ENCODE peak calls at places on chromosomes 4 and X, in five cellular contexts. N is MM.1S, W is suprapubic skin, K is OCI-LY7, U is GM20000. Y is an unnamed sample.

GRCh38 chr4:2937146-2937857 is 25.9 kb downstream of the NOP14 start:
- DNase-seq in N (no peak), K (no peak), U (no peak), W (peak), Y (no peak)

GRCh38 chrX:105190252-105190853 is 30.1 kb downstream of the TEX13A start:
- DNase-seq in N (peak), K (peak), W (no peak), U (peak), Y (peak)

GRCh38 chr4:71009796-71010588 is 16.5 kb downstream of the DCK start:
- DNase-seq in U (peak), W (no peak), K (peak), N (peak), Y (peak)

GRCh38 chr4:140726776-140727500 is 29.2 kb downstream of the TBC1D9 start:
- DNase-seq in W (no peak), U (no peak), N (no peak), K (no peak), Y (no peak)

GRCh38 chrX:38726596-38726995 is 74.7 kb upstream of the MID1IP1 start:
- DNase-seq in W (no peak), K (no peak), U (no peak), N (no peak), Y (no peak)

GRCh38 chrX:47059142-47059874 is 18.9 kb upstream of the RGN start:
- DNase-seq in W (no peak), N (no peak), U (no peak), K (no peak), Y (no peak)

GRCh38 chrX:119638725-119639471 is 32.7 kb upstream of the NKRF start:
- DNase-seq in U (peak), N (no peak), K (no peak), W (no peak), Y (peak)

GRCh38 chrX:109931677-109932076 is 71.2 kb upstream of the TMEM164 start:
- DNase-seq in N (no peak), K (no peak), U (no peak), W (no peak), Y (no peak)

GRCh38 chr4:12409507-12410190 is 981.0 kb upstream of the HS3ST1 start:
- DNase-seq in K (no peak), N (peak), U (no peak), W (no peak), Y (no peak)
- TF ChIP-seq CTCF in K (no peak), N (peak), U (no peak), W (no peak), Y (no peak)

DNA sequence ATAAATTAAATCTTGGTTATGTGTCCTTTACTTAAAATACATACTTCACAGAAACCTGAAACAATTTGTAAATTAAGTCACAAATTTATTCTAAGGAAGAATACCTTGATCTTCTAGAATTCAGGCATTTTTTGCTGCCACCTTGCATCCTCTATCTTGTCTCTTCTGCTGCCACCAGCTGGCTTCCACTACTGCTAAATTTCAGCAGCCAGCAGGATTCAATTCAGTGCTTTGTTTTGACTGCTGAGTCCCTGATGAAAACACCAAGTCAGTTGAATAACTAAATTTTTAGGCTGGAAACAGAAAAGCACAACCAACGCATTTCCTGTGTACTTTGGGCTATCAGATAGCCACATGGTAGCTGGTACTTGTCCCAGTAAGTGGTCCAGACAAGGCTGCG is 2.4 kb upstream of the MBTPS2 start:
- DNase-seq in U (no peak), K (no peak), N (no peak), W (no peak), Y (no peak)
- TF ChIP-seq CTCF in U (no peak), K (no peak), N (no peak), W (no peak), Y (no peak)

DNA sequence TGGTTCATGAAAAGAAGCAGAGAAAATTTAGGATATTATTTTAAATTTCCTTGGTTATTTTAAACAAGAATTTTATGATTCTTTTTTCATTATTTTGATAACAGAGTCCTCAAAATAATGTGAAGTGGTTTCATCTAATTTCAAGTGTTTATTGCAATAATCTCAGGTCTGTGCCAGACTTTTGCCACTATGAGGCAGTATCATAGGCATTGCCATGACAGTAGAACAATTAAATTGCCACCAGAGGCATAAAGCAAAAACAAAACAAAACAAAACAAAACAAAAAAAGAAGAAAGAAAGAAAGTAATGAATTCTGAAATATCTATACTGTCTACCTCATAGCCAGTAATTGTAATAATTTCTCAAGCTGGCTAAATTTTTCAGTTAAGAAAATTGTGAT is 739.2 kb downstream of the KCTD8 start:
- DNase-seq in W (no peak), K (no peak), N (no peak), U (no peak), Y (no peak)
- TF ChIP-seq CTCF in W (no peak), K (peak), N (peak), U (no peak), Y (no peak)

GRCh38 chr4:5051210-5051691 is at the start of gene STK32B:
- DNase-seq in W (peak), N (peak), K (no peak), U (peak), Y (peak)

GRCh38 chr4:5051692-5052423 is 578 bp downstream of the STK32B start:
- DNase-seq in W (no peak), U (no peak), N (no peak), K (no peak), Y (peak)

GRCh38 chr4:5048721-5049120 is 2.6 kb upstream of the STK32B start:
- DNase-seq in W (no peak), U (no peak), N (no peak), K (no peak), Y (no peak)

GRCh38 chr4:5052424-5052702 is 1.1 kb downstream of the STK32B start:
- DNase-seq in W (no peak), U (no peak), K (no peak), N (no peak), Y (no peak)

GRCh38 chr4:5050520-5050955 is 742 bp upstream of the STK32B start:
- DNase-seq in W (peak), K (peak), N (peak), U (peak), Y (peak)
- TF ChIP-seq CTCF in W (peak), K (peak), N (peak), U (peak), Y (peak)

DNA sequence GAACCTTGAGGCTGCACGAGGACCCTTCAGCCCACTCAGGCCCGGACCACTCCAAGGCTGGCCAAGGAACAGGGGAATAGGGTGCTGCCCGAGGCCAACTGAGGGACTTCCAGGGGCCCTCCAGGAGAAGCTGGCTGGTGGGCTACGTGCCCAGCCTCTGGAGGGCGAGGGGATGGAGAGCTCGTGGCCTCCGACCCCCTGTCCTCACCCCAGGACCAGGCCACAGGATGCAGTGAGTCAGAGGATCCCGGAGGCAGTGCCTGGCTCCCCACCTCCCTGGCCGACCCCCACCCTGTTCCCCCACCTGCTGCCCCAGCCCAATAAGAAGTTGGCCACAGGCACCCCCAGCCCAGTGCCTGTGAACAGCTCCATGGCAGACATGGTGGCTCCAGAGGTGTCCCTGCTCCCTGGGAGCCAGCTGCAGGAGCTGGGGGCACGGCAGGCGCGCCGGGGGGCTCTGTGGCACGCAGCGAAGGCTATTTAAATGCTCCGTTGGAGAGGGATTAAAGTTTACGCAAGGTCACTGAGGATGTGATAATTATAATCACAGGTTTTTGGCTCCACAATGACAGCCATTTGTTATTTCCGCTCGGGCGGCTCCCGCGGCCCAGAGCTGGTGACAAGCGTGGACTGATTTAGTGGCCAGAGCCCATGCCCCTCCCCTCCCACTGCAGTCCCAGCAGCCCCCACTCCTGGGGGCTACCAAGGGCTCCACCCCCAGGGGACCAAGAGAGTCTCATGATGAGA is 95.7 kb upstream of the NKX1-1 start:
- DNase-seq in W (peak), U (no peak), N (no peak), K (no peak), Y (no peak)
- TF ChIP-seq CTCF in W (no peak), U (no peak), N (no peak), K (no peak), Y (no peak)

GRCh38 chrX:80879143-80879542 is 69.5 kb upstream of the BRWD3 start:
- DNase-seq in W (no peak), N (peak), U (no peak), K (no peak), Y (no peak)

GRCh38 chrX:80879916-80880315 is 70.2 kb upstream of the BRWD3 start:
- DNase-seq in U (no peak), K (no peak), N (no peak), W (no peak), Y (no peak)

DNA sequence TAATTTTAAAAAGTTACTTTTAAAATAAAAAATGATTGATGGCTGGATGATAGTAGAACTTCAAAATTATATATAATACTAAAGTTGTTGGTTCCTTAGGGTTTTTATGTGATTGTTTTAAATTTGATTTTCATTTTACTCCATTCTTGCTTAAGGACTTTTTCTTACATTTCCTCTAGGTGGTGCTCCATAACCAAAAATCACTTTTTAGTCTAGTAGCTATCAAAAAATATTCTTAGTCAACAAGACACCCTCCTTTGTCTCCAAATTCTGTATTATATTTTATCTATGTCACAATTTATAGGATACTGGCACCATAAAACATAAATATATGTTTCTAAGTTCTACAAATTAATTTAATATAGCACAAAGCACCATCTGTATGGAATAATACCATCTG is 67.2 kb upstream of the BRWD3 start:
- DNase-seq in N (peak), U (peak), K (peak), W (no peak), Y (peak)
- TF ChIP-seq CTCF in N (peak), U (no peak), K (peak), W (no peak), Y (peak)

GRCh38 chr4:74037076-74037475 is 1.4 kb downstream of the CXCL3 start:
- DNase-seq in K (no peak), U (peak), N (no peak), W (no peak), Y (no peak)
- TF ChIP-seq CTCF in K (no peak), U (no peak), N (no peak), W (no peak), Y (no peak)

DNA sequence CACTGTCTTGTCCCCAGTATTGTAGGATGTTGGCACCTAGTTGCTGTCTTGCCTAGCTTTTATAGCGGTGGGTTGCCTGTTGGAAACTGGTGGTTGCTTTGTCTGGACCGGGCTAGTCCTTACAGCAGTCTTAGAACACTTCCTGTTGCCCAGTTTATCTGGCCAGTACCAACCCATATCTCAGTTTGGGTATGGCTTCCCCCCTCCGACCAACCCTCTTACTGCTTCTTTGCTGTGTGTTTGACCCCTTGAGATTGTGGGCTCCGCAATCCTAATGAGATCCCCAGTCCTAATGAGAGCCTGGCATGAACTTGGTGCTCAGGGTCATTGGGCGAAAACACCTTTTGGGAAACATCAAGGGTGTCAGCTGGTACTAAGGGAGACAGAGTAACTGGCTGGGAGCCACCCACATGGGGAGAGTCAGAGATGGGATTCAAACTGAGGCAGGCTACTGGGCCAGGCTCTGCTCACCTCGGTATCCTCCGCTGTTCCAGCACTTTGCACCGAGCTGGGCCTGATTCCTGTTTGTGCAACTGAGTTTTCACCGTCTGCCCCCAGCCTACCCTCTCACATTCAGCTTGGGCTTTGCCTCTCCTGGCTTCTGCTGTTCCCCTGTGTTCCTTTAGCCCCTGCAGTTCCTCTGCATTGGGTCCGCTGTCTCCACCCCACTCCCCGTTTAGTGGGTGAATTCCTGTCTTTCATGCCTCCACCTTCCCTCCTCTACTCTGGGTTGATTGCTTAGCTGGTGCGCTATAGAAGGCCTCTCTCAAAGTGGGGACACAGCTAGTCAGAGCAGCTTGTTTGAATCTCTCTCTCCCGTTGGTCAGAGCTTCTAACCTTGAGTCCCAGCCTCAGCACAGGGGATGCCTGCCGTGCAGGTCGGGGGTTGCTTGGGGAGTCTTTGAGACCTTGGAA is 1.6 kb downstream of the TBC1D14 start:
- DNase-seq in N (no peak), W (peak), K (peak), U (no peak), Y (no peak)
- TF ChIP-seq CTCF in N (no peak), W (no peak), K (no peak), U (no peak), Y (no peak)

GRCh38 chrX:29231800-29232199 is 644.6 kb downstream of the IL1RAPL1 start:
- DNase-seq in N (no peak), K (no peak), W (no peak), U (no peak), Y (no peak)
- TF ChIP-seq CTCF in N (no peak), K (peak), W (no peak), U (no peak), Y (peak)

DNA sequence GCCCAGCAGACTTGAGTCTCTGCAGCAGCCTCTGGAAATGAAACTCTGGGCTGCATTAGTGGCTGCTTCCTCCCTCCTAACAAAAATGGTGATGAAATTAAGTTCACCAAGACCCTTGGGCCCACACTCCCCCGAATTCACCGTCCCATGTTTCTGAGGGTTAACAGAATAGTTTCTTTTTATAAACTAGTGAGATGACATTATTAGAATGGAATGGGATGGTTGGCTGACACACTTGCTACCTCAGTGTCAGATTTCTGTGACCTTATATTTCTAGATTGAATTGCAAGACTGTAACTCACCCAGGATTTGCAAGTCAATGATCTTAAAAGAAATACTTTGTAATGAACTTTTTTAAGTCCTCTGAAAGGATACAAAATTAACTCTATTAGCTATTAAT is 127.1 kb downstream of the SHROOM3 start:
- DNase-seq in N (no peak), U (no peak), K (no peak), W (no peak), Y (no peak)
- TF ChIP-seq CTCF in N (no peak), U (no peak), K (no peak), W (no peak), Y (no peak)

Y was measured in GM13977.